ENCODE peak calls at places on chromosome 12, in nine cellular contexts. L, C, T, X, M, E, S, H and R are unnamed samples.

GRCh38 chr12:51820721-51821422 is 27.6 kb downstream of the FIGNL2 start:
- DNase-seq in S (peak), H (peak), T (no peak), C (peak), X (peak), M (peak), E (no peak), L (peak), R (peak)

GRCh38 chr12:44317651-44318126 is 481.8 kb downstream of the TMEM117 start:
- DNase-seq in T (peak), S (no peak), H (peak), E (no peak), L (peak), C (peak), X (peak), M (no peak), R (no peak)

GRCh38 chr12:47190905-47191304 is 111.1 kb upstream of the AMIGO2 start:
- DNase-seq in L (no peak), M (no peak), E (no peak), H (no peak), S (no peak), C (no peak), X (no peak), T (no peak), R (no peak)

GRCh38 chr12:30862486-30862885 is 64.1 kb upstream of the TSPAN11 start:
- DNase-seq in L (peak), S (no peak), H (peak), E (no peak), X (no peak), M (no peak), C (no peak), T (no peak), R (no peak)

GRCh38 chr12:52274521-52274920 is at the start of gene KRT86:
- DNase-seq in E (no peak), S (no peak), L (no peak), X (no peak), H (no peak), T (no peak), C (no peak), M (no peak), R (no peak)

GRCh38 chr12:74790958-74791357 is 253.3 kb downstream of the ATXN7L3B start:
- DNase-seq in T (no peak), S (no peak), H (no peak), E (no peak), M (no peak), L (no peak), C (no peak), X (no peak), R (no peak)

GRCh38 chr12:95004610-95005009 is 1.1 kb upstream of the NDUFA12 start:
- DNase-seq in M (no peak), H (no peak), S (no peak), C (no peak), X (no peak), E (no peak), L (peak), T (no peak), R (no peak)

GRCh38 chr12:32821293-32822089 is 65.8 kb upstream of the YARS2 start:
- DNase-seq in S (no peak), E (no peak), T (no peak), H (peak), M (no peak), X (no peak), L (peak), C (no peak), R (no peak)

GRCh38 chr12:113788020-113788856 is 177.9 kb downstream of the RBM19 start:
- DNase-seq in H (no peak), S (no peak), E (no peak), L (peak), T (no peak), X (no peak), M (no peak), C (no peak), R (no peak)

GRCh38 chr12:124804011-124804621 is 59.5 kb downstream of the SCARB1 start:
- DNase-seq in T (peak), H (peak), X (no peak), S (no peak), C (peak), M (peak), L (no peak), E (no peak), R (no peak)

GRCh38 chr12:105279460-105280056 is 43.6 kb upstream of the APPL2 start:
- DNase-seq in E (no peak), H (no peak), X (peak), C (peak), L (peak), T (peak), M (no peak), S (no peak), R (peak)

GRCh38 chr12:95955549-95956159 is 12.5 kb downstream of the AMDHD1 start:
- DNase-seq in X (no peak), S (no peak), M (no peak), E (no peak), T (no peak), L (no peak), H (no peak), C (no peak), R (no peak)

GRCh38 chr12:56484566-56484965 is 3.4 kb downstream of the GLS2 start:
- DNase-seq in L (no peak), T (no peak), S (no peak), C (no peak), H (no peak), E (no peak), M (no peak), X (no peak), R (no peak)

GRCh38 chr12:102406033-102406584 is 74.3 kb downstream of the IGF1 start:
- DNase-seq in H (peak), T (no peak), X (no peak), M (no peak), E (no peak), C (no peak), L (peak), S (no peak), R (no peak)

GRCh38 chr12:46071335-46071734 is 81.0 kb upstream of the SCAF11 start:
- DNase-seq in C (no peak), S (no peak), H (no peak), L (no peak), E (no peak), T (no peak), X (no peak), M (no peak), R (no peak)

DNA sequence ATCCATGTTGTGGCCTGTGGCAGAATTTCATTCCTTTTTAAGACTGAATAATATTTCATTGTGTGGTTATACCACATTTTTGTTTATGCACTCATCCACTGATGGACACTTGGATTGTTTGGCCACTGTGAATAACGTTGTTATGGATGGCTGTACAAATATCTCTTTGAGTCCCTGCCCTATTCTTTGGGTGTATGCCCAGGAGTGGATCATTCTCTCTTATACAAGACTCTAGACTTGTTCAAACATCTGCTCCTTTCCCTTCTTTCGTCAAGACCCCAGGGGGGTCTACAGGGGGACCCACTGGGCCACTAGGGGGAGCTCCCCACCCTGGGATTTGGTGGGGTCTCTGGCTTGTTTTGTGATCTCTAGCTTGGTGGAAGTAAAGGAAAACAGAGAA is 77.4 kb downstream of the FBXL14 start:
- DNase-seq in S (no peak), M (no peak), T (no peak), L (peak), H (peak), X (no peak), C (peak), E (no peak), R (no peak)
- TF ChIP-seq CTCF in S (no peak), M (peak), T (peak), L (peak), H (peak), X (peak), C (peak), E (peak), R (no peak)

GRCh38 chr12:67067453-67068203 is 201.5 kb upstream of the CAND1 start:
- DNase-seq in S (no peak), H (no peak), C (peak), E (no peak), L (no peak), X (no peak), T (no peak), M (peak), R (no peak)
- TF ChIP-seq CTCF in S (no peak), H (no peak), C (no peak), E (peak), L (no peak), X (no peak), T (no peak), M (no peak), R (no peak)

DNA sequence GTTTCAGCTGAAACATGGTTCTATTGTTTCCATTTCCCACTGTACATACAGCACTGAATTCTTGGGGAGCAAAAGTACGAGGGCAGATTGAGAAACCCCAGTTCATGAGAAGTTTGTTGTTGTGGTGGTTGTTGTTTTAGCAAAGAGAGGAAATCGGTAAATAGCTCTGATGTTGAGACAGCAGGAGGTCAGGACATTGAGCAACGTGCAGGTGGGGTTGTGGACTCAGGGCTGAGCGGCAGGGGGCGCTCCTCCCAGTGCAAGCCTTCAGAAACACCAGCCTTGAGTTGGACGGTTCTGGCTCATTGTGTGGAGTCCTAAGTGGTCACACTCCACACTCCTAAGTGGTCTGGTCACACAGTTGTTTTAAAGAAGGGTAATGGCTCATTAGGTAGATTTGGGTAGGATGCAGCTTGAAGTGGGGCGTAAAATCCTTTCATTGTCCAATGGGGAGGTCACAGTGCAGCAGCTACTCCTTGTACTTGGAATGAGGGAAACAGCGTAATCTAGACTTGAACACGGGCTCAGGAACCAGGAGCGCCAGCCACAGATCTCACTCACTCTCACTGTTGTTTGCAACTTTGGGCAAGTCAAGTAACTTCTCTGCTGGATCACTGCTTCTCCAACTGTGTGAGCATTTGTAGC is 14.5 kb upstream of the PWP1 start:
- DNase-seq in M (peak), H (no peak), C (peak), L (peak), X (peak), E (no peak), S (no peak), T (peak), R (no peak)
- TF ChIP-seq CTCF in M (peak), H (peak), C (peak), L (peak), X (peak), E (peak), S (no peak), T (peak), R (peak)

GRCh38 chr12:3226285-3226684 is 149.1 kb downstream of the TSPAN9 start:
- DNase-seq in H (no peak), L (no peak), T (no peak), M (no peak), X (no peak), E (no peak), S (no peak), C (no peak), R (no peak)

GRCh38 chr12:3228587-3228986 is 151.4 kb downstream of the TSPAN9 start:
- DNase-seq in C (no peak), T (no peak), X (no peak), L (no peak), M (no peak), S (no peak), H (no peak), E (no peak), R (no peak)

GRCh38 chr12:3225796-3226180 is 148.6 kb downstream of the TSPAN9 start:
- DNase-seq in E (no peak), H (peak), L (no peak), C (no peak), M (no peak), X (no peak), S (no peak), T (no peak), R (no peak)

GRCh38 chr12:3225154-3225795 is 148.1 kb downstream of the TSPAN9 start:
- DNase-seq in X (no peak), H (peak), E (peak), C (no peak), M (no peak), S (no peak), T (no peak), L (peak), R (no peak)

GRCh38 chr12:3227076-3227975 is 150.1 kb downstream of the TSPAN9 start:
- DNase-seq in S (no peak), E (no peak), M (no peak), T (no peak), X (no peak), L (no peak), C (no peak), H (no peak), R (no peak)
- TF ChIP-seq CTCF in S (no peak), E (no peak), M (no peak), T (peak), X (no peak), L (no peak), C (peak), H (no peak), R (no peak)

GRCh38 chr12:130192667-130193345 is 30.5 kb downstream of the FZD10 start:
- DNase-seq in M (no peak), C (no peak), L (no peak), E (no peak), X (no peak), H (no peak), S (no peak), T (no peak), R (no peak)
- TF ChIP-seq CTCF in M (no peak), C (peak), L (no peak), E (peak), X (no peak), H (no peak), S (no peak), T (no peak), R (no peak)

GRCh38 chr12:87368259-87368658 is 660.9 kb downstream of the C12orf50 start:
- DNase-seq in L (no peak), H (no peak), M (no peak), X (no peak), S (no peak), T (no peak), C (no peak), E (no peak), R (no peak)

GRCh38 chr12:87369161-87369560 is 660.0 kb downstream of the C12orf50 start:
- DNase-seq in S (no peak), T (no peak), H (no peak), E (no peak), X (no peak), C (no peak), M (no peak), L (no peak), R (no peak)

GRCh38 chr12:87363497-87364084 is 665.6 kb downstream of the C12orf50 start:
- DNase-seq in X (no peak), E (no peak), T (no peak), C (no peak), M (peak), H (no peak), S (no peak), L (no peak), R (no peak)

DNA sequence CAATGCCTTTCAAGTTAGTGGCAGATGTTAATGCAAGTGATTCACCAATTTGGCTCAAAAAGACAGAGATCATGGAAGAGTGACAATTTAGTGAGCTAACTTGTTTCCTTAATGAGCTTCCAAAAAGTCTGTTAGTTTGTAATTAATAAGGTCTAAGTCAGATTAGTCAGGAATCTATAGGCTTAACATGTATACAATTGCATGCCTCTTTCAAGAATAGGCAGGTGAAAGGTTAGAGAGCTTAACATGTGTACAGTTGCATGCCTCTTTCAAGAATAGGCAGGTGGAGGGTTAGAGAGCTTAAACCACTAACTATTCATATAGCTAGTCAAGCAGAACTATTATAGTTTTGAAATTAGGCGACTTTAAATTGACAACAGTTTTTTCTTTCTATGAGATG is 663.8 kb downstream of the C12orf50 start:
- DNase-seq in X (no peak), E (no peak), H (no peak), L (no peak), C (no peak), T (no peak), S (no peak), M (no peak), R (no peak)
- TF ChIP-seq CTCF in X (no peak), E (no peak), H (no peak), L (no peak), C (no peak), T (no peak), S (no peak), M (no peak), R (no peak)

DNA sequence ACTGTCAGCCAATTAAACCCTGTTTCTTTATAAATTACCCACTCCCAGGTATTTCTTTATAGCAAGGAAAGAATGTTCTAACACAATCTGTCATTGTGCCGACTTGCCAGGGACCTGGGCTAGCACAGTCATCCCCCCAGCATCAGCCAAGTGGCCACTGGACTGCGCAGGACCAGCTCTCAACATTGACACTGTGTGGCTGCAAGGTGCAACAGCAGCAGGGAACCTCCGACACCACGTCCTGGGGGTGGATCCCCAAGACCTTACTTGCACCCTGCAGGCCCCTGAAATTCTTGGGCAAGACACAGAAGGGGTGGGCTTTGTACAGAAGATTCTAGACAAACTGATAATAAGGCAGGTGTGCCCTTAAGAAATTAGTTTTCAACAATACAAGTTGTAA is 309.5 kb downstream of the GLT1D1 start:
- DNase-seq in S (no peak), M (no peak), T (no peak), E (no peak), C (no peak), X (no peak), L (no peak), H (no peak), R (no peak)
- TF ChIP-seq CTCF in S (no peak), M (no peak), T (no peak), E (no peak), C (peak), X (no peak), L (no peak), H (no peak), R (no peak)

GRCh38 chr12:12821975-12822374 is 8.8 kb downstream of the DDX47 start:
- DNase-seq in C (no peak), X (peak), E (no peak), T (no peak), S (no peak), M (no peak), L (no peak), H (no peak), R (no peak)

GRCh38 chr12:12817611-12818010 is 4.5 kb downstream of the DDX47 start:
- DNase-seq in E (no peak), L (no peak), X (peak), T (no peak), C (no peak), H (no peak), M (no peak), S (no peak), R (no peak)

GRCh38 chr12:12819221-12819620 is 6.1 kb downstream of the DDX47 start:
- DNase-seq in S (no peak), H (no peak), X (no peak), E (no peak), C (no peak), M (no peak), L (no peak), T (no peak), R (no peak)

GRCh38 chr12:12818693-12819092 is 5.5 kb downstream of the DDX47 start:
- DNase-seq in T (no peak), H (no peak), X (no peak), E (no peak), S (no peak), L (no peak), C (no peak), M (no peak), R (no peak)

GRCh38 chr12:12819752-12820311 is 6.7 kb downstream of the DDX47 start:
- DNase-seq in L (peak), X (no peak), H (peak), C (no peak), T (no peak), E (peak), M (no peak), S (peak), R (no peak)
- TF ChIP-seq CTCF in L (no peak), X (no peak), H (no peak), C (no peak), T (no peak), E (no peak), M (no peak), S (no peak), R (no peak)

GRCh38 chr12:116802018-116802417 is 63.9 kb downstream of the RNFT2 start:
- DNase-seq in T (no peak), M (no peak), E (no peak), S (no peak), X (no peak), C (no peak), H (no peak), L (no peak), R (no peak)

GRCh38 chr12:116798719-116799118 is 60.6 kb downstream of the RNFT2 start:
- DNase-seq in L (no peak), X (no peak), T (no peak), M (no peak), H (no peak), C (no peak), E (no peak), S (no peak), R (no peak)

GRCh38 chr12:116797885-116798284 is 59.8 kb downstream of the RNFT2 start:
- DNase-seq in H (no peak), M (no peak), X (no peak), C (no peak), L (no peak), T (no peak), S (no peak), E (no peak), R (no peak)

GRCh38 chr12:116800918-116801317 is 62.8 kb downstream of the RNFT2 start:
- DNase-seq in T (no peak), M (no peak), S (no peak), C (no peak), X (no peak), E (no peak), L (no peak), H (no peak), R (no peak)

DNA sequence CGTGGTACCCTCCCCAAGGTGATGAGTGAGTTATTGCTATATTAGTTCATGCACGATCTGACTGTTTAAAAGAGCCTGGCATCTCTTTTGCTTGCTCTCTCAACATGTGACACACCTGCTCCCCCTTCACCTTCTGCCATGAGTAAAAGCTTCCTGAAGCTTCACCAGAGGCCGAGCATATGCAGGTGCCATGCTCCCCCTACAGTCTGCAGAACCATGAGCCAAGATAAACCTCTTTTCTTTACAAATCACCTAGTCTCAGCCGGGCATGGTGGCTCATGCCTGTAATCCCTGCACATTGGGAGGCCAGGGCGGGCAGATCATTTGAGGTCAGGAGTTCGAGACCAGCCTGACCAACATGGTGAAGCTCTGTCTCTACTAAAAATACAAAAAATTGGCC is 61.8 kb downstream of the RNFT2 start:
- DNase-seq in X (no peak), M (no peak), S (no peak), H (no peak), L (no peak), T (no peak), E (no peak), C (no peak), R (no peak)
- TF ChIP-seq CTCF in X (peak), M (no peak), S (no peak), H (no peak), L (no peak), T (peak), E (no peak), C (no peak), R (no peak)

DNA sequence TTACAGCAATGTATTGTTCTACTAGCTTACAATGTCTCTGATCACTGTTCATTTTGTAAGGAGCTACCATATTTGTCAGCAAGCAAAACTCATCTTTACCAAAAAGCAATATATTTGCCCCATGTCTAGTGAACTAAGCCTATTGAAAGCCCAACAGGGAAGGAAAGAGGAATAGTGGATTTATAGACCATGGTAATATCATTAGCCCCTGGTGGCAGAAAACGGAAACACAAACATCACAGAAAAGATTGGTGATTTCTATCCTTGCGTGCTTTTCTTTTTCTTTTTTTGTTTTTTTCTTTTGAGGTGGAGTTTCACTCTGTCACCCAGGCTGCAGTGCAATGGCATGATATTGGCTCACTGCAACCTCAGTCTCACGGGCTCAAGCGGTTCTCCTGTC is 1562.4 kb upstream of the TMEM132C start:
- DNase-seq in C (peak), T (no peak), E (no peak), L (peak), X (no peak), M (no peak), H (no peak), S (no peak), R (no peak)
- TF ChIP-seq CTCF in C (no peak), T (peak), E (no peak), L (peak), X (no peak), M (no peak), H (no peak), S (no peak), R (no peak)